ENCODE peak calls at places on chromosomes 7 and 10, in ten cellular contexts. One of them, this sample, is unnamed.
A peak's percentile ranks its signal among the peaks of the same experiment; 100 is the strongest.

GRCh38 chr10:87842220-87842641 is 21.1 kb downstream of the KLLN start:
- DNase-seq in transverse colon: peak; percentile 72
- DNase-seq in stomach: peak; percentile 40
- DNase-seq in vagina: no peak
- DNase-seq in HCT116: peak; percentile 81
- DNase-seq in H1: no peak
- DNase-seq in prostate gland: no peak
- DNase-seq in GM23338: no peak
- DNase-seq in HL-60: no peak
- DNase-seq in esophagus muscularis mucosa: no peak
- DNase-seq in this sample: no peak

GRCh38 chr10:93458821-93459257 is 23.3 kb downstream of the MYOF start:
- DNase-seq in prostate gland: peak; percentile 79
- DNase-seq in vagina: no peak
- DNase-seq in transverse colon: peak; percentile 63
- DNase-seq in stomach: peak; percentile 75
- DNase-seq in esophagus muscularis mucosa: peak; percentile 96
- DNase-seq in HCT116: peak; percentile 97
- DNase-seq in HL-60: no peak
- DNase-seq in GM23338: peak; percentile 41
- DNase-seq in H1: no peak
- DNase-seq in this sample: peak; percentile 95

GRCh38 chr7:106365252-106366005 is 80.6 kb upstream of the NAMPT start:
- DNase-seq in transverse colon: peak; percentile 37
- DNase-seq in vagina: no peak
- DNase-seq in prostate gland: no peak
- DNase-seq in H1: no peak
- DNase-seq in stomach: peak; percentile 60
- DNase-seq in HCT116: no peak
- DNase-seq in HL-60: peak; percentile 63
- DNase-seq in GM23338: no peak
- DNase-seq in esophagus muscularis mucosa: peak; percentile 68
- DNase-seq in this sample: no peak

GRCh38 chr10:122567056-122567660 is 6.6 kb downstream of the DMBT1 start:
- DNase-seq in H1: peak; percentile 73
- DNase-seq in HL-60: no peak
- DNase-seq in HCT116: peak; percentile 28
- DNase-seq in prostate gland: no peak
- DNase-seq in GM23338: peak; percentile 61
- DNase-seq in stomach: peak; percentile 33
- DNase-seq in transverse colon: peak; percentile 30
- DNase-seq in vagina: no peak
- DNase-seq in esophagus muscularis mucosa: no peak
- DNase-seq in this sample: no peak

GRCh38 chr7:76260171-76260703 is 42.2 kb upstream of the HSPB1 start:
- DNase-seq in stomach: no peak
- DNase-seq in HCT116: peak; percentile 32
- DNase-seq in HL-60: no peak
- DNase-seq in prostate gland: no peak
- DNase-seq in GM23338: peak; percentile 96
- DNase-seq in transverse colon: no peak
- DNase-seq in esophagus muscularis mucosa: no peak
- DNase-seq in H1: peak; percentile 95
- DNase-seq in vagina: no peak
- DNase-seq in this sample: no peak

GRCh38 chr7:14834456-14834855 is 68.1 kb downstream of the DGKB start:
- DNase-seq in vagina: no peak
- DNase-seq in HL-60: no peak
- DNase-seq in transverse colon: no peak
- DNase-seq in prostate gland: no peak
- DNase-seq in GM23338: no peak
- DNase-seq in stomach: no peak
- DNase-seq in HCT116: no peak
- DNase-seq in H1: no peak
- DNase-seq in esophagus muscularis mucosa: no peak
- DNase-seq in this sample: no peak

GRCh38 chr7:42181566-42181965 is 55.4 kb downstream of the GLI3 start:
- DNase-seq in stomach: no peak
- DNase-seq in HL-60: no peak
- DNase-seq in prostate gland: no peak
- DNase-seq in esophagus muscularis mucosa: no peak
- DNase-seq in HCT116: no peak
- DNase-seq in H1: no peak
- DNase-seq in vagina: no peak
- DNase-seq in transverse colon: no peak
- DNase-seq in GM23338: no peak
- DNase-seq in this sample: no peak

GRCh38 chr10:114103286-114103685 is 59.6 kb downstream of the ADRB1 start:
- DNase-seq in H1: no peak
- DNase-seq in transverse colon: no peak
- DNase-seq in stomach: no peak
- DNase-seq in GM23338: peak; percentile 63
- DNase-seq in prostate gland: peak; percentile 34
- DNase-seq in HL-60: peak; percentile 28
- DNase-seq in esophagus muscularis mucosa: no peak
- DNase-seq in HCT116: peak; percentile 58
- DNase-seq in vagina: no peak
- DNase-seq in this sample: no peak

GRCh38 chr10:79230563-79231249 is 116.6 kb upstream of the PPIF start:
- DNase-seq in H1: no peak
- DNase-seq in HCT116: no peak
- DNase-seq in esophagus muscularis mucosa: no peak
- DNase-seq in vagina: no peak
- DNase-seq in transverse colon: no peak
- DNase-seq in stomach: no peak
- DNase-seq in HL-60: no peak
- DNase-seq in prostate gland: no peak
- DNase-seq in GM23338: peak; percentile 59
- DNase-seq in this sample: no peak

GRCh38 chr10:110398419-110399162 is 93.9 kb upstream of the SMNDC1 start:
- DNase-seq in transverse colon: peak; percentile 84
- DNase-seq in stomach: peak; percentile 79
- DNase-seq in prostate gland: peak; percentile 79
- DNase-seq in HCT116: peak; percentile 99
- DNase-seq in vagina: no peak
- DNase-seq in esophagus muscularis mucosa: no peak
- DNase-seq in HL-60: no peak
- DNase-seq in H1: no peak
- DNase-seq in GM23338: peak; percentile 28
- DNase-seq in this sample: peak; percentile 80

GRCh38 chr7:608954-609711 is 89.5 kb upstream of the PDGFA start:
- DNase-seq in vagina: no peak
- DNase-seq in esophagus muscularis mucosa: no peak
- DNase-seq in HL-60: no peak
- DNase-seq in prostate gland: no peak
- DNase-seq in H1: no peak
- DNase-seq in transverse colon: no peak
- DNase-seq in GM23338: no peak
- DNase-seq in stomach: no peak
- DNase-seq in HCT116: no peak
- DNase-seq in this sample: no peak

GRCh38 chr10:980468-980867 is 7.8 kb upstream of the GTPBP4 start:
- DNase-seq in transverse colon: no peak
- DNase-seq in esophagus muscularis mucosa: no peak
- DNase-seq in prostate gland: no peak
- DNase-seq in stomach: no peak
- DNase-seq in GM23338: no peak
- DNase-seq in vagina: no peak
- DNase-seq in HL-60: no peak
- DNase-seq in HCT116: no peak
- DNase-seq in H1: no peak
- DNase-seq in this sample: no peak

GRCh38 chr10:3419719-3420495 is 247.3 kb upstream of the PITRM1 start:
- DNase-seq in H1: no peak
- DNase-seq in HCT116: no peak
- DNase-seq in stomach: no peak
- DNase-seq in transverse colon: no peak
- DNase-seq in GM23338: no peak
- DNase-seq in prostate gland: no peak
- DNase-seq in HL-60: no peak
- DNase-seq in vagina: no peak
- DNase-seq in esophagus muscularis mucosa: no peak
- DNase-seq in this sample: no peak

GRCh38 chr7:91357929-91358328 is 93.7 kb downstream of the FZD1 start:
- DNase-seq in H1: no peak
- DNase-seq in transverse colon: no peak
- DNase-seq in vagina: no peak
- DNase-seq in prostate gland: peak; percentile 39
- DNase-seq in esophagus muscularis mucosa: no peak
- DNase-seq in stomach: no peak
- DNase-seq in HCT116: no peak
- DNase-seq in HL-60: no peak
- DNase-seq in GM23338: no peak
- DNase-seq in this sample: no peak

GRCh38 chr10:58066126-58066525 is 201.6 kb downstream of the IPMK start:
- DNase-seq in prostate gland: no peak
- DNase-seq in HCT116: no peak
- DNase-seq in stomach: no peak
- DNase-seq in GM23338: no peak
- DNase-seq in HL-60: no peak
- DNase-seq in transverse colon: no peak
- DNase-seq in esophagus muscularis mucosa: no peak
- DNase-seq in vagina: no peak
- DNase-seq in H1: no peak
- DNase-seq in this sample: no peak

GRCh38 chr10:58066979-58067378 is 200.7 kb downstream of the IPMK start:
- DNase-seq in HL-60: no peak
- DNase-seq in prostate gland: no peak
- DNase-seq in stomach: no peak
- DNase-seq in vagina: no peak
- DNase-seq in transverse colon: no peak
- DNase-seq in H1: no peak
- DNase-seq in esophagus muscularis mucosa: no peak
- DNase-seq in HCT116: no peak
- DNase-seq in GM23338: no peak
- DNase-seq in this sample: no peak

GRCh38 chr10:58064714-58065528 is 202.8 kb downstream of the IPMK start:
- DNase-seq in vagina: no peak
- DNase-seq in HL-60: peak; percentile 1
- DNase-seq in HCT116: peak; percentile 19
- DNase-seq in prostate gland: no peak
- DNase-seq in stomach: no peak
- DNase-seq in transverse colon: no peak
- DNase-seq in H1: peak; percentile 52
- DNase-seq in esophagus muscularis mucosa: no peak
- DNase-seq in GM23338: peak; percentile 74
- DNase-seq in this sample: no peak

GRCh38 chr10:58063854-58064480 is 203.7 kb downstream of the IPMK start:
- DNase-seq in transverse colon: peak; percentile 25
- DNase-seq in H1: no peak
- DNase-seq in vagina: no peak
- DNase-seq in stomach: no peak
- DNase-seq in HCT116: no peak
- DNase-seq in prostate gland: no peak
- DNase-seq in GM23338: no peak
- DNase-seq in HL-60: no peak
- DNase-seq in esophagus muscularis mucosa: no peak
- DNase-seq in this sample: no peak

DNA sequence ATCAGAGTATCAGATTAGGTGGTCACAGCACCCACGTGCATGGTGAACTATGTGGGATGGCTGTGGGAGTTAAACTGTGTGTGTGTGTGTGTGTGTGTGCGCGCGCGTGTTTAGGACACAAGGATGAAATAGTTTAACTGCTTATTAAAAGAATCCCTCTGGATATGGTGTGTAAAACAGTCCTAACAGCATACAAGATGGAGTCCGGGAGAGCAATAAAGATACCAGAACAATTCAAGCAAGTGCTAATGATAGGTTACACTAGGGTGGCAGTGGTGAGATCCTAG is 202.2 kb downstream of the IPMK start:
- DNase-seq in vagina: no peak
- DNase-seq in HL-60: no peak
- DNase-seq in prostate gland: no peak
- DNase-seq in HCT116: no peak
- DNase-seq in H1: no peak
- DNase-seq in transverse colon: no peak
- DNase-seq in esophagus muscularis mucosa: no peak
- DNase-seq in GM23338: no peak
- DNase-seq in stomach: no peak
- DNase-seq in this sample: no peak
- TF ChIP-seq CTCF in vagina: no peak
- TF ChIP-seq CTCF in HL-60: no peak
- TF ChIP-seq CTCF in prostate gland: no peak
- TF ChIP-seq CTCF in HCT116: no peak
- TF ChIP-seq CTCF in H1: no peak
- TF ChIP-seq CTCF in transverse colon: no peak
- TF ChIP-seq CTCF in esophagus muscularis mucosa: no peak
- TF ChIP-seq CTCF in GM23338: no peak
- TF ChIP-seq CTCF in stomach: no peak
- TF ChIP-seq CTCF in this sample: no peak

GRCh38 chr10:2106641-2107040 is 369.3 kb upstream of the ADARB2 start:
- DNase-seq in esophagus muscularis mucosa: no peak
- DNase-seq in prostate gland: no peak
- DNase-seq in transverse colon: no peak
- DNase-seq in vagina: no peak
- DNase-seq in GM23338: no peak
- DNase-seq in HL-60: no peak
- DNase-seq in stomach: no peak
- DNase-seq in HCT116: no peak
- DNase-seq in H1: no peak
- DNase-seq in this sample: no peak
- TF ChIP-seq POLR2AphosphoS5 in esophagus muscularis mucosa: no peak
- TF ChIP-seq POLR2AphosphoS5 in prostate gland: no peak
- TF ChIP-seq POLR2AphosphoS5 in transverse colon: no peak
- TF ChIP-seq POLR2AphosphoS5 in vagina: no peak
- TF ChIP-seq POLR2AphosphoS5 in GM23338: no peak
- TF ChIP-seq POLR2AphosphoS5 in HL-60: no peak
- TF ChIP-seq POLR2AphosphoS5 in stomach: no peak
- TF ChIP-seq POLR2AphosphoS5 in HCT116: no peak
- TF ChIP-seq POLR2AphosphoS5 in H1: no peak
- TF ChIP-seq POLR2AphosphoS5 in this sample: no peak

GRCh38 chr10:118234654-118235053 is 107.5 kb downstream of the FAM204A start:
- DNase-seq in esophagus muscularis mucosa: peak; percentile 39
- DNase-seq in vagina: no peak
- DNase-seq in HL-60: no peak
- DNase-seq in prostate gland: no peak
- DNase-seq in H1: no peak
- DNase-seq in transverse colon: no peak
- DNase-seq in stomach: no peak
- DNase-seq in HCT116: no peak
- DNase-seq in GM23338: no peak
- DNase-seq in this sample: no peak
- TF ChIP-seq CTCF in esophagus muscularis mucosa: no peak
- TF ChIP-seq CTCF in vagina: no peak
- TF ChIP-seq CTCF in HL-60: no peak
- TF ChIP-seq CTCF in prostate gland: no peak
- TF ChIP-seq CTCF in H1: no peak
- TF ChIP-seq CTCF in transverse colon: no peak
- TF ChIP-seq CTCF in stomach: no peak
- TF ChIP-seq CTCF in HCT116: no peak
- TF ChIP-seq CTCF in GM23338: no peak
- TF ChIP-seq CTCF in this sample: no peak

DNA sequence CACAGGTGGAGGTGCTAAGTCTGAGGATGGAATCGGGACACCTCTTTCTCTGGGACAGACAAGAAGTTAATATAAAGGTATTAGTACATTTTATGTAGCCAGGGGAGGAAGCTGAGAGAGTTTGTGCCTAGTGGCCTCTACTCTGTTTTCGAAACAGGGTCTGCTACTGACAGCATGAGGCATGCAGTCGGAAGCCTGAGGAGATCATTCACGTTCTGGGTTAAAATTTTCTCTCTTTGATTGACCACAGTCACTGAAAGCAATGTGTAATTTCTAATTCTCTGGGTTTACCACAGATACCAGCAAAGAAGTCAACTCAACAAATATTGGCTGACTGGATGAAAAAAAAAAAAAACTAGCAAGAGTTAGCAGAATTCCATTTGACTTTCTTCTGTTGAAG is 53.3 kb upstream of the KCTD7 start:
- DNase-seq in transverse colon: no peak
- DNase-seq in prostate gland: no peak
- DNase-seq in stomach: no peak
- DNase-seq in vagina: no peak
- DNase-seq in H1: no peak
- DNase-seq in HL-60: no peak
- DNase-seq in HCT116: no peak
- DNase-seq in GM23338: no peak
- DNase-seq in esophagus muscularis mucosa: no peak
- DNase-seq in this sample: no peak
- TF ChIP-seq POLR2AphosphoS5 in transverse colon: no peak
- TF ChIP-seq POLR2AphosphoS5 in prostate gland: no peak
- TF ChIP-seq POLR2AphosphoS5 in stomach: no peak
- TF ChIP-seq POLR2AphosphoS5 in vagina: no peak
- TF ChIP-seq POLR2AphosphoS5 in H1: no peak
- TF ChIP-seq POLR2AphosphoS5 in HL-60: no peak
- TF ChIP-seq POLR2AphosphoS5 in HCT116: no peak
- TF ChIP-seq POLR2AphosphoS5 in GM23338: no peak
- TF ChIP-seq POLR2AphosphoS5 in esophagus muscularis mucosa: no peak
- TF ChIP-seq POLR2AphosphoS5 in this sample: no peak

This sample was measured in breast epithelium.